ENCODE peak calls at places on chromosomes 7 and 10, in four cellular contexts. X is CD8-positive, alpha-beta T cell; D is HT1080; G is PC-3. R is an unnamed sample.

GRCh38 chr10:4315529-4315928 is 510.5 kb upstream of the AKR1E2 start:
- DNase-seq in D (no peak), X (no peak), G (no peak), R (no peak)

GRCh38 chr7:101943306-101943705 is 125.9 kb downstream of the CUX1 start:
- DNase-seq in X (no peak), G (no peak), D (no peak), R (no peak)

GRCh38 chr10:87656431-87657072 is 3.1 kb upstream of the PAPSS2 start:
- DNase-seq in X (peak), D (peak), G (peak), R (no peak)

GRCh38 chr7:91913612-91914011 is 27.1 kb upstream of the AKAP9 start:
- DNase-seq in D (peak), G (peak), X (no peak), R (no peak)

GRCh38 chr10:97463363-97464132 is 17.6 kb downstream of the ZDHHC16 start:
- DNase-seq in X (peak), G (peak), D (peak), R (peak)

GRCh38 chr7:173120-173918 is 19.1 kb upstream of the FAM20C start:
- DNase-seq in G (no peak), X (no peak), D (no peak), R (no peak)

GRCh38 chr7:105044449-105045081 is 30.6 kb downstream of the KMT2E start:
- DNase-seq in G (no peak), D (no peak), X (no peak), R (no peak)

GRCh38 chr10:78621183-78621789 is 447.5 kb upstream of the ZMIZ1 start:
- DNase-seq in D (no peak), X (no peak), G (peak), R (peak)

GRCh38 chr10:47456096-47456485 is 27.8 kb downstream of the ANXA8 start:
- DNase-seq in X (no peak), D (no peak), G (no peak), R (no peak)

GRCh38 chr10:100980327-100981110 is 6.8 kb downstream of the MRPL43 start:
- DNase-seq in G (no peak), X (no peak), D (no peak), R (no peak)

GRCh38 chr7:135501402-135501801 is 8.5 kb downstream of the CNOT4 start:
- DNase-seq in D (no peak), X (no peak), G (peak), R (no peak)

GRCh38 chr7:130972201-130972600 is 238.2 kb upstream of the KLF14 start:
- DNase-seq in D (no peak), X (no peak), G (no peak), R (no peak)

GRCh38 chr10:97895915-97896314 is 46.3 kb downstream of the GOLGA7B start:
- DNase-seq in G (no peak), X (no peak), D (no peak), R (no peak)

GRCh38 chr10:44293842-44294241 is 91.1 kb downstream of the CXCL12 start:
- DNase-seq in G (no peak), X (no peak), D (no peak), R (no peak)

GRCh38 chr10:118259288-118259906 is 82.7 kb downstream of the FAM204A start:
- DNase-seq in X (no peak), G (peak), D (peak), R (peak)

GRCh38 chr10:91603173-91603572 is 29.7 kb downstream of the PPP1R3C start:
- DNase-seq in X (no peak), D (no peak), G (no peak), R (no peak)

GRCh38 chr7:46414946-46415345 is 493.9 kb upstream of the IGFBP3 start:
- DNase-seq in X (no peak), G (no peak), D (no peak), R (no peak)

GRCh38 chr7:28815928-28816373 is 142.2 kb downstream of the TRIL start:
- DNase-seq in G (no peak), D (no peak), X (no peak), R (no peak)

GRCh38 chr10:117734626-117735405 is 192.3 kb downstream of the EMX2 start:
- DNase-seq in X (no peak), G (no peak), D (no peak), R (no peak)

GRCh38 chr7:73894851-73895441 is 34.0 kb downstream of the TMEM270 start:
- DNase-seq in D (peak), G (peak), X (no peak), R (no peak)

GRCh38 chr10:115909037-115909436 is 364.0 kb downstream of the GFRA1 start:
- DNase-seq in D (no peak), G (no peak), X (no peak), R (no peak)

GRCh38 chr10:126476256-126476655 is 88.0 kb upstream of the ADAM12 start:
- DNase-seq in D (no peak), X (no peak), G (no peak), R (no peak)

GRCh38 chr7:131383417-131383816 is 55.7 kb downstream of the MKLN1 start:
- DNase-seq in X (no peak), D (peak), G (no peak), R (no peak)

GRCh38 chr7:133344275-133344674 is 91.4 kb downstream of the EXOC4 start:
- DNase-seq in D (peak), X (no peak), G (no peak), R (no peak)

GRCh38 chr7:31950101-31950755 is 120.0 kb downstream of the PDE1C start:
- DNase-seq in X (no peak), G (peak), D (peak), R (no peak)

GRCh38 chr10:74927701-74928100 is 101.3 kb downstream of the KAT6B start:
- DNase-seq in X (no peak), D (peak), G (peak), R (no peak)

GRCh38 chr7:123844712-123845219 is at the start of gene HYAL4:
- DNase-seq in G (no peak), X (no peak), D (no peak), R (peak)

GRCh38 chr7:6202117-6202516 is 70.3 kb downstream of the CYTH3 start:
- DNase-seq in G (no peak), X (no peak), D (no peak), R (no peak)

GRCh38 chr10:61776615-61777266 is 114.0 kb downstream of the CABCOCO1 start:
- DNase-seq in D (no peak), X (no peak), G (no peak), R (no peak)

GRCh38 chr10:112314822-112315474 is 31.7 kb downstream of the TECTB start:
- DNase-seq in D (peak), G (peak), X (peak), R (peak)

GRCh38 chr10:78551184-78552005 is 517.4 kb upstream of the ZMIZ1 start:
- DNase-seq in D (no peak), X (no peak), G (no peak), R (no peak)

GRCh38 chr10:92419740-92420553 is 129.0 kb downstream of the MARCHF5 start:
- DNase-seq in D (no peak), X (no peak), G (no peak), R (no peak)